ENCODE peak calls at places on chromosome 19, in ten cellular contexts. T, X, F, R, N, Y, U, I, K and A are unnamed samples.
A peak's percentile ranks its signal among the peaks of the same experiment; 100 is the strongest.

GRCh38 chr19:40217921-40218890 is at the start of gene TTC9B:
- DNase-seq in Y (no peak), I (peak; percentile 80), K (peak; percentile 61), N (no peak), X (no peak), R (no peak), F (peak; percentile 68), T (peak; percentile 89), U (peak; percentile 46), A (no peak)

GRCh38 chr19:8615813-8616596 is 5.5 kb upstream of the ADAMTS10 start:
- DNase-seq in F (peak; percentile 70), N (peak; percentile 93), K (peak; percentile 74), X (no peak), U (peak; percentile 75), T (no peak), I (peak; percentile 77), Y (no peak), R (no peak), A (no peak)

GRCh38 chr19:15087182-15087581 is 5.2 kb downstream of the OR1I1 start:
- DNase-seq in N (no peak), F (no peak), U (no peak), K (no peak), R (no peak), I (no peak), Y (no peak), T (no peak), X (no peak), A (no peak)

GRCh38 chr19:38736413-38737280 is 7.6 kb downstream of the CAPN12 start:
- DNase-seq in N (no peak), T (peak; percentile 92), F (peak; percentile 74), I (peak; percentile 68), U (no peak), K (no peak), Y (no peak), X (no peak), R (no peak), A (peak; percentile 83)

GRCh38 chr19:43596842-43597461 is 557 bp downstream of the ZNF576 start:
- DNase-seq in F (peak; percentile 37), N (no peak), U (no peak), I (peak; percentile 24), T (no peak), R (no peak), K (no peak), X (no peak), Y (no peak), A (no peak)

GRCh38 chr19:13637664-13638063 is 126.7 kb upstream of the MRI1 start:
- DNase-seq in N (no peak), K (no peak), R (peak; percentile 29), T (no peak), I (peak; percentile 35), Y (no peak), U (no peak), X (no peak), F (no peak), A (no peak)

GRCh38 chr19:7874080-7874856 is at the start of gene PRR36:
- DNase-seq in T (peak; percentile 44), U (peak; percentile 68), Y (no peak), R (no peak), X (no peak), N (no peak), K (peak; percentile 63), I (peak; percentile 56), F (peak; percentile 57), A (no peak)

GRCh38 chr19:38245826-38246498 is 10.2 kb downstream of the PPP1R14A start:
- DNase-seq in K (no peak), U (no peak), T (no peak), X (no peak), R (no peak), F (no peak), I (no peak), Y (no peak), N (no peak), A (no peak)

GRCh38 chr19:18496167-18496979 is 25.5 kb downstream of the ELL start:
- DNase-seq in U (no peak), I (peak; percentile 65), N (no peak), X (no peak), Y (no peak), F (peak; percentile 54), K (no peak), T (no peak), R (no peak), A (no peak)

GRCh38 chr19:17703823-17704463 is 15.3 kb upstream of the MAP1S start:
- DNase-seq in I (peak; percentile 71), F (peak; percentile 83), K (peak; percentile 67), R (no peak), X (peak; percentile 51), T (peak; percentile 75), U (peak; percentile 56), N (no peak), Y (no peak), A (no peak)

GRCh38 chr19:47506459-47506858 is 8.4 kb downstream of the NAPA start:
- DNase-seq in T (no peak), U (no peak), R (no peak), X (no peak), Y (no peak), N (no peak), F (no peak), I (no peak), K (no peak), A (no peak)

GRCh38 chr19:52584686-52585085 is 14.6 kb downstream of the ZNF701 start:
- DNase-seq in Y (no peak), K (no peak), U (no peak), F (no peak), N (no peak), X (no peak), T (no peak), I (no peak), R (no peak), A (no peak)

GRCh38 chr19:14432817-14433453 is at the start of gene PKN1:
- DNase-seq in T (peak; percentile 90), F (peak; percentile 80), K (peak; percentile 67), X (no peak), U (peak; percentile 66), R (no peak), I (peak; percentile 92), N (no peak), Y (no peak), A (no peak)

GRCh38 chr19:54790711-54791110 is 12.7 kb upstream of the KIR2DL4 start:
- DNase-seq in X (no peak), N (peak; percentile 71), U (no peak), K (no peak), T (no peak), F (no peak), R (no peak), I (no peak), Y (no peak), A (no peak)

GRCh38 chr19:1363599-1363998 is 20.1 kb upstream of the NDUFS7 start:
- DNase-seq in X (no peak), U (no peak), R (no peak), K (no peak), I (no peak), F (no peak), Y (no peak), N (no peak), T (no peak), A (no peak)

GRCh38 chr19:2188708-2189385 is 25.1 kb downstream of the DOT1L start:
- DNase-seq in R (no peak), I (peak; percentile 33), T (no peak), N (no peak), F (no peak), X (no peak), Y (peak; percentile 15), U (no peak), K (no peak), A (no peak)

GRCh38 chr19:4278460-4278901 is 585 bp upstream of the SHD start:
- DNase-seq in I (no peak), K (no peak), N (no peak), T (no peak), U (no peak), X (no peak), Y (no peak), F (no peak), R (no peak), A (no peak)

GRCh38 chr19:18435848-18436631 is 1.9 kb downstream of the ISYNA1 start:
- DNase-seq in F (no peak), N (no peak), T (no peak), Y (no peak), K (no peak), X (no peak), I (no peak), R (no peak), U (no peak), A (no peak)

GRCh38 chr19:46932346-46932745 is 71.5 kb downstream of the ARHGAP35 start:
- DNase-seq in I (no peak), X (no peak), N (peak; percentile 28), F (no peak), K (no peak), U (no peak), R (no peak), Y (no peak), T (no peak), A (no peak)

GRCh38 chr19:585551-586110 is 4.0 kb upstream of the HCN2 start:
- DNase-seq in U (no peak), I (no peak), N (no peak), R (no peak), X (no peak), F (no peak), T (no peak), Y (no peak), K (no peak), A (no peak)

GRCh38 chr19:46297700-46298476 is 1.0 kb downstream of the HIF3A start:
- DNase-seq in I (no peak), K (no peak), R (no peak), Y (no peak), X (no peak), U (no peak), T (no peak), N (peak; percentile 93), F (no peak), A (peak; percentile 89)

GRCh38 chr19:38093587-38093986 is 130.4 kb downstream of the DPF1 start:
- DNase-seq in F (no peak), R (no peak), X (no peak), U (no peak), K (no peak), T (no peak), I (no peak), N (no peak), Y (no peak), A (no peak)

GRCh38 chr19:39409886-39410619 is 2.4 kb upstream of the PLEKHG2 start:
- DNase-seq in F (peak; percentile 75), N (peak; percentile 95), T (peak; percentile 92), K (peak; percentile 51), U (no peak), X (no peak), Y (no peak), R (no peak), I (peak; percentile 51), A (peak; percentile 88)

GRCh38 chr19:19110410-19111137 is 27.7 kb downstream of the TMEM161A start:
- DNase-seq in I (peak; percentile 22), X (peak; percentile 11), Y (no peak), R (no peak), U (peak; percentile 52), K (peak; percentile 19), T (peak; percentile 72), F (peak; percentile 49), N (no peak), A (no peak)

GRCh38 chr19:32154418-32154817 is 191.0 kb upstream of the ZNF507 start:
- DNase-seq in X (no peak), N (no peak), U (no peak), T (no peak), R (no peak), K (no peak), I (no peak), F (no peak), Y (no peak), A (no peak)